ENCODE peak calls at places on chromosomes 3 and 15, in five cellular contexts. L is suprapubic skin, P is GM23248, D is GM20000, C is iris pigment epithelial cell. V is an unnamed sample.

GRCh38 chr3:185677146-185677829 is 91.2 kb downstream of the SENP2 start:
- DNase-seq in L (no peak), P (peak; percentile 86), D (peak; percentile 68), C (peak; percentile 82), V (peak; percentile 80)

GRCh38 chr3:76405196-76405595 is 619.8 kb upstream of the ZNF717 start:
- DNase-seq in L (no peak), P (peak; percentile 43), D (no peak), C (peak; percentile 81), V (no peak)

GRCh38 chr3:60053518-60054265 is 1003.9 kb upstream of the CFAP20DC start:
- DNase-seq in L (no peak), P (peak; percentile 82), D (no peak), C (peak; percentile 17), V (no peak)

GRCh38 chr3:42936157-42936981 is 30.4 kb downstream of the ZNF662 start:
- DNase-seq in L (no peak), P (peak; percentile 73), D (no peak), C (peak; percentile 47), V (no peak)

GRCh38 chr3:150945226-150945625 is 27.3 kb downstream of the CLRN1 start:
- DNase-seq in L (no peak), P (peak; percentile 82), D (no peak), C (peak; percentile 89), V (no peak)

GRCh38 chr15:70742928-70743327 is 20.4 kb downstream of the UACA start:
- DNase-seq in L (no peak), P (peak; percentile 36), D (no peak), C (peak; percentile 80), V (no peak)

GRCh38 chr15:31254431-31255175 is 72.0 kb upstream of the KLF13 start:
- DNase-seq in L (no peak), P (peak; percentile 31), D (no peak), C (peak; percentile 33), V (peak; percentile 46)

GRCh38 chr3:150242220-150242938 is 165.7 kb upstream of the TSC22D2 start:
- DNase-seq in L (no peak), P (no peak), D (no peak), C (peak; percentile 74), V (no peak)

GRCh38 chr15:29933043-29933442 is 110.8 kb upstream of the TJP1 start:
- DNase-seq in L (no peak), P (no peak), D (no peak), C (no peak), V (no peak)

GRCh38 chr3:38632989-38633388 is 16.5 kb downstream of the SCN5A start:
- DNase-seq in L (no peak), P (no peak), D (no peak), C (no peak), V (no peak)

GRCh38 chr3:71006810-71007785 is 576.4 kb downstream of the FOXP1 start:
- DNase-seq in L (no peak), P (peak; percentile 50), D (peak; percentile 14), C (no peak), V (peak; percentile 47)

GRCh38 chr3:114879059-114880031 is 267.7 kb downstream of the ZBTB20 start:
- DNase-seq in L (no peak), P (peak; percentile 82), D (peak; percentile 13), C (peak; percentile 82), V (no peak)

GRCh38 chr3:154431043-154431442 is 1.1 kb upstream of the GPR149 start:
- DNase-seq in L (no peak), P (no peak), D (no peak), C (no peak), V (no peak)

GRCh38 chr3:139455855-139456254 is 20.5 kb downstream of the RBP2 start:
- DNase-seq in L (no peak), P (peak; percentile 16), D (no peak), C (no peak), V (peak; percentile 31)

GRCh38 chr3:115713247-115713646 is 89.9 kb downstream of the GAP43 start:
- DNase-seq in L (no peak), P (peak; percentile 15), D (no peak), C (no peak), V (no peak)

GRCh38 chr15:79965836-79966630 is 5.0 kb downstream of the BCL2A1 start:
- DNase-seq in L (no peak), P (no peak), D (no peak), C (peak; percentile 59), V (no peak)

GRCh38 chr3:190041333-190042041 is 79.2 kb downstream of the P3H2 start:
- DNase-seq in L (no peak), P (no peak), D (peak; percentile 13), C (peak; percentile 66), V (peak; percentile 9)

GRCh38 chr15:49877117-49877860 is 241.7 kb downstream of the ATP8B4 start:
- DNase-seq in L (no peak), P (peak; percentile 76), D (no peak), C (peak; percentile 93), V (no peak)

GRCh38 chr3:60076307-60076706 is 1026.5 kb upstream of the CFAP20DC start:
- DNase-seq in L (no peak), P (peak; percentile 16), D (no peak), C (no peak), V (no peak)

GRCh38 chr3:21745971-21746370 is 5.0 kb downstream of the ZNF385D start:
- DNase-seq in L (no peak), P (peak; percentile 70), D (no peak), C (no peak), V (no peak)

GRCh38 chr15:100218411-100218810 is 123.4 kb downstream of the ADAMTS17 start:
- DNase-seq in L (no peak), P (no peak), D (no peak), C (no peak), V (no peak)

GRCh38 chr3:67405193-67405592 is 249.2 kb downstream of the SUCLG2 start:
- DNase-seq in L (no peak), P (no peak), D (no peak), C (no peak), V (no peak)

GRCh38 chr15:61049934-61050333 is 179.2 kb downstream of the RORA start:
- DNase-seq in L (no peak), P (no peak), D (no peak), C (peak; percentile 97), V (no peak)

GRCh38 chr3:52237659-52238172 is 1.2 kb downstream of the TWF2 start:
- DNase-seq in L (peak; percentile 94), P (peak; percentile 98), D (no peak), C (peak; percentile 91), V (no peak)

GRCh38 chr15:83498801-83499200 is 51.7 kb downstream of the SH3GL3 start:
- DNase-seq in L (no peak), P (no peak), D (no peak), C (no peak), V (no peak)

GRCh38 chr3:177335728-177336127 is 138.4 kb upstream of the TBL1XR1 start:
- DNase-seq in L (no peak), P (peak; percentile 42), D (no peak), C (peak; percentile 65), V (no peak)

GRCh38 chr3:7461202-7461825 is 600.4 kb downstream of the GRM7 start:
- DNase-seq in L (no peak), P (no peak), D (peak; percentile 6), C (no peak), V (no peak)

GRCh38 chr3:129583289-129583688 is 23.2 kb downstream of the PLXND1 start:
- DNase-seq in L (no peak), P (no peak), D (no peak), C (no peak), V (peak; percentile 46)

GRCh38 chr3:123638936-123639680 is 54.3 kb upstream of the HACD2 start:
- DNase-seq in L (no peak), P (peak; percentile 17), D (no peak), C (no peak), V (no peak)

GRCh38 chr3:4264040-4264439 is 39.1 kb upstream of the SETMAR start:
- DNase-seq in L (no peak), P (no peak), D (no peak), C (no peak), V (no peak)

GRCh38 chr15:72680931-72681330 is 5.1 kb downstream of the HIGD2B start:
- DNase-seq in L (no peak), P (no peak), D (no peak), C (no peak), V (no peak)

GRCh38 chr3:6204891-6205290 is 656.0 kb upstream of the GRM7 start:
- DNase-seq in L (no peak), P (no peak), D (no peak), C (no peak), V (peak; percentile 47)

V was measured in NAMALWA.